ENCODE peak calls at places on chromosomes 1 and 21, in ten cellular contexts. P is colonic mucosa; S is mammary epithelial cell; U is CD8-positive, alpha-beta T cell; F is neuronal stem cell; X is pancreas; E is CD8-positive, alpha-beta memory T cell; V is transverse colon; J is upper lobe of right lung; H is heart right ventricle. Q is an unnamed sample. For H3K9me3, the result is how much of the 10 kb centered on the place peaks cover.

GRCh38 chr1:17120962-17121837 is 1.9 kb upstream of the PADI2 start:
- DNase-seq in H (no peak), P (no peak), U (no peak), E (no peak), X (no peak), F (no peak), V (no peak), J (no peak), S (no peak), Q (no peak)

GRCh38 chr1:226482975-226483660 is 65.4 kb upstream of the STUM start:
- DNase-seq in F (no peak), H (no peak), V (no peak), J (no peak), X (no peak), E (no peak), S (no peak), U (no peak), P (no peak), Q (no peak)

GRCh38 chr1:19404748-19405147 is 80.6 kb downstream of the CAPZB start:
- DNase-seq in P (no peak), X (no peak), E (no peak), S (no peak), J (no peak), V (no peak), H (no peak), F (no peak), U (no peak), Q (no peak)

GRCh38 chr1:38697387-38697786 is 162.2 kb downstream of the RRAGC start:
- DNase-seq in X (no peak), P (no peak), E (no peak), F (no peak), U (no peak), J (no peak), V (no peak), S (no peak), H (no peak), Q (no peak)

GRCh38 chr1:23588749-23589505 is 29.6 kb upstream of the ID3 start:
- DNase-seq in S (peak), V (no peak), J (no peak), F (no peak), X (no peak), P (no peak), U (no peak), H (no peak), E (no peak), Q (no peak)

GRCh38 chr1:26768755-26769154 is 19.0 kb upstream of the PIGV start:
- DNase-seq in V (no peak), F (no peak), P (no peak), X (no peak), U (no peak), J (no peak), S (peak), E (no peak), H (peak), Q (no peak)

GRCh38 chr1:37828410-37829074 is 20.5 kb upstream of the YRDC start:
- DNase-seq in P (peak), H (no peak), F (no peak), S (no peak), V (peak), U (no peak), X (no peak), J (no peak), E (no peak), Q (no peak)

GRCh38 chr21:18529253-18529652 is 125.7 kb upstream of the TMPRSS15 start:
- DNase-seq in H (no peak), F (no peak), U (no peak), E (no peak), J (no peak), X (no peak), V (no peak), S (no peak), P (no peak), Q (no peak)

DNA sequence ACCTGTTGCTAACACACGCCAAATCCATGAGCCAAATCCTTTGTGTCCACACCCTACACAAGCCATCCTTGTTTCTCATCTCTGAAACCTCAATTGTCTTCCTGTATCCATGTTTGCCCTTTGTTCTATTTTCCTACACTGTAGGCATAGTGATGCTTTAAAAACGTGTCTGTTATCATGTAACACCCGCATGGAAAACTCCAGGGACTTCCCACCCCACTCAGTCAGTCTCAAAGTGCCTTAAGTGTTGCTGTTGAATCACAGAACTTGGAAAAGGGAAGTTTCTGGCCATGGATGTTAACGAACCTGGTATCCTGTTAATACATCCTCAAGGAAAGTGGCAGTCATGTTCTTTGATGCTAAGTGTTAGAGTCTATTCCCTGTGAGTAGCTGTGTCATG is 9.7 kb downstream of the OR2T11 start:
- DNase-seq in U (no peak), V (no peak), P (no peak), E (no peak), J (no peak), X (no peak), H (no peak), S (no peak), F (no peak), Q (no peak)
- H3K9me3 ChIP-seq in U (under half), V (under half), P (under half), E (under half), J (under half), X (under half), H (under half), S (under half), F (under half), Q (under half)

GRCh38 chr1:248143311-248143710 is 1.6 kb upstream of the OR2M5 start:
- DNase-seq in U (no peak), H (no peak), X (no peak), P (no peak), S (peak), J (no peak), E (no peak), F (no peak), V (no peak), Q (no peak)
- H3K9me3 ChIP-seq in U (under half), H (under half), X (under half), P (under half), S (under half), J (under half), E (under half), F (under half), V (under half), Q (under half)

DNA sequence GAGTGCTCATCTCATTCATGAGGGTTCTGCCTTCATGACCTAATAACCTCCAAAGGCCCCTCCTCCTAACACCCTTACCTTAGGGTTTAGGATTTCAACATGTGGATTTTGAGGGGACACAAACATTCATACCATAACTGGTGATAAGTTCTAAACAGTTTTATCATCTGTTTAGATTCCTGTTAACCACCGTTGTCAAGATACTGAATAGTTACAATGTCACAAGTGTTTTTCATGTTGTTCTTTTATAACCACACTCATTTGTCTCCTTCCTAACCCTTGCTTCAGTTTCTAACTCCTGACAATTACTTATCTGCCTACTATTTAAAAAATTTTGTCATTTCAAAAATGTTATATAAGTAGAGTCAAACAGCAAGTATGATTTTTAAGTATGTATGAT is 86.0 kb downstream of the NCAM2 start:
- DNase-seq in X (no peak), F (no peak), U (no peak), J (no peak), V (no peak), P (no peak), S (no peak), H (no peak), E (no peak), Q (no peak)
- H3K9me3 ChIP-seq in X (under half), F (under half), U (under half), J (under half), V (under half), P (under half), S (under half), H (under half), E (under half), Q (under half)

GRCh38 chr21:7957713-7958064 is 2563.7 kb upstream of the TPTE start:
- DNase-seq in P (no peak), S (no peak), X (no peak), E (no peak), J (no peak), V (no peak), U (no peak), F (no peak), H (no peak), Q (no peak)

GRCh38 chr21:7952648-7953047 is 2568.7 kb upstream of the TPTE start:
- DNase-seq in S (no peak), J (no peak), P (no peak), H (no peak), E (no peak), U (no peak), V (no peak), X (no peak), F (no peak), Q (no peak)

GRCh38 chr21:7947422-7947821 is 2574.0 kb upstream of the TPTE start:
- DNase-seq in E (no peak), H (no peak), P (no peak), X (no peak), V (no peak), F (no peak), S (no peak), J (no peak), U (no peak), Q (no peak)

GRCh38 chr21:7951854-7952519 is 2569.4 kb upstream of the TPTE start:
- DNase-seq in P (no peak), E (no peak), F (no peak), X (no peak), J (no peak), S (no peak), H (no peak), V (no peak), U (no peak), Q (no peak)

DNA sequence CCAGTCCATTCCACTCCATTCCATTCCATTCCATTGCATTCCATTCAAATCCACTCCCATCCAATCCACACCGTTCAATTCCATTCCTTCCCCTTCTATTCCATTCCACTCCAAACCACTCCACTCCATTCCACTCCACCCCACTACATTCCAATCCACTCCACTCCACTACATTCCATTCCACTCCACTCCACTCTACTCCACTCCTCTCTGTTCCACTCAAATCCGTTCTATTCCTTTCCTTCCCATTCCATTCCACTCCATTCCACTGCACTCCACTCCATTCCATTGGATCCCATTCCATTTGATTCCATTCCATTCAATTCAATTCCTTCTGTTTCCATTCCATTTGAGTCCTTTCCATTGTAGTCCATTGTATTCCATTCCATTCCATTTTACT is 2568.3 kb upstream of the TPTE start:
- DNase-seq in P (no peak), V (no peak), H (no peak), X (no peak), J (no peak), F (no peak), U (no peak), E (no peak), S (no peak), Q (no peak)
- H3K9me3 ChIP-seq in P (under half), V (half or more), H (half or more), X (under half), J (half or more), F (half or more), U (half or more), E (half or more), S (half or more), Q (half or more)

GRCh38 chr1:82972841-82973553 is 1025.9 kb downstream of the TTLL7 start:
- DNase-seq in S (no peak), J (no peak), X (no peak), P (no peak), U (no peak), F (no peak), E (no peak), V (no peak), H (no peak), Q (no peak)

DNA sequence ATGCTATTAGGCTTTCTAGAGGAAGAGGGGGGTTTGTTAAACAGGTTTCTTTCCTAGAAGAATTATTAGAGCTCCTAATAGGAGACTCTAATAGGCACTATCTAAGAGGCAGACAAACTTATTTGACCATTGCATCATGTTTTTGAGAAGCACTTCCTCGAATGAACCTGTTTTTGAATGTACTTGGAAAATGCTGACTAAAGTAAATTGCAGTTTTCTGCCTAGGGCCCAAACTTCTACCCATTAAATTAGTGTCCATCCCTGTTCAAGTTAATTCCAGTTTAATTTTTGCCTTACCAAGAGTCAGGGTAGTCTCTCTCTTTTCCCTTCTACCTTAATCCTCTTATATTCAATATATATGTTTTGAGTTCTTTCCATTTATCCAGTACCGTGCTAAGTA is 1029.6 kb downstream of the TTLL7 start:
- DNase-seq in J (no peak), U (no peak), E (no peak), S (no peak), X (no peak), P (no peak), F (no peak), H (no peak), V (no peak), Q (no peak)
- H3K9me3 ChIP-seq in J (under half), U (under half), E (under half), S (under half), X (under half), P (under half), F (under half), H (under half), V (under half), Q (under half)

Q was measured in T-helper 17 cell.